ENCODE peak calls at places on chromosomes 6 and 20, in seven cellular contexts. U is OCI-M1, F is A549, K is GM12865, A is AG09309, O is mucosa of descending colon, H is NCI-H2081 treated with DMSO at 0.1 percent for 48 hours. D is an unnamed sample.

GRCh38 chr6:44084231-44085014 is 42.8 kb downstream of the MRPL14 start:
- DNase-seq in A (peak; percentile 53), K (no peak), U (peak; percentile 63), F (no peak), O (no peak), H (no peak), D (peak; percentile 77)

GRCh38 chr6:21188505-21189223 is 404.9 kb upstream of the SOX4 start:
- DNase-seq in A (no peak), F (no peak), O (no peak), H (peak; percentile 68), K (peak; percentile 71), U (no peak), D (no peak)

GRCh38 chr6:33314943-33315752 is 1.3 kb upstream of the TAPBP start:
- DNase-seq in H (no peak), O (peak; percentile 86), K (peak; percentile 67), U (peak; percentile 69), F (peak; percentile 72), A (no peak), D (peak; percentile 90)

GRCh38 chr20:25705830-25706351 is 9.2 kb upstream of the ZNF337 start:
- DNase-seq in O (no peak), A (no peak), H (no peak), U (no peak), F (no peak), K (no peak), D (no peak)

GRCh38 chr6:145704153-145704781 is 31.1 kb downstream of the EPM2A start:
- DNase-seq in H (no peak), A (no peak), U (peak; percentile 54), F (no peak), O (no peak), K (no peak), D (no peak)

GRCh38 chr6:109315331-109316129 is 66.7 kb downstream of the CD164 start:
- DNase-seq in F (no peak), O (no peak), H (no peak), K (no peak), U (no peak), A (no peak), D (no peak)

GRCh38 chr6:157628463-157628862 is 194.6 kb upstream of the SNX9 start:
- DNase-seq in H (no peak), K (no peak), A (no peak), O (no peak), U (no peak), F (no peak), D (no peak)

GRCh38 chr20:33770005-33770404 is 38.2 kb downstream of the ZNF341 start:
- DNase-seq in U (no peak), K (no peak), F (no peak), H (no peak), O (peak; percentile 51), A (no peak), D (no peak)

GRCh38 chr6:149963212-149963461 is 606 bp upstream of the ULBP1 start:
- DNase-seq in F (peak; percentile 71), H (peak; percentile 21), A (no peak), O (no peak), K (peak; percentile 29), U (no peak), D (peak; percentile 60)

GRCh38 chr6:132734694-132735236 is 20.9 kb upstream of the VNN1 start:
- DNase-seq in K (no peak), F (peak; percentile 57), H (no peak), O (no peak), U (peak; percentile 81), A (no peak), D (peak; percentile 42)

GRCh38 chr6:146355521-146356100 is 188.0 kb upstream of the RAB32 start:
- DNase-seq in U (no peak), H (no peak), A (no peak), O (no peak), F (no peak), K (no peak), D (no peak)

GRCh38 chr20:1897965-1898464 is 2.8 kb downstream of the SIRPA start:
- DNase-seq in O (peak; percentile 23), K (peak; percentile 78), A (no peak), U (peak; percentile 81), H (no peak), F (no peak), D (no peak)

GRCh38 chr20:22389836-22390542 is 194.4 kb downstream of the FOXA2 start:
- DNase-seq in A (no peak), F (peak; percentile 89), K (no peak), H (peak; percentile 62), U (no peak), O (no peak), D (no peak)

GRCh38 chr6:85130743-85131142 is 319.1 kb upstream of the NT5E start:
- DNase-seq in F (no peak), O (no peak), U (no peak), K (no peak), H (no peak), A (no peak), D (no peak)

GRCh38 chr20:57169162-57169561 is 97.3 kb downstream of the BMP7 start:
- DNase-seq in A (no peak), H (no peak), K (no peak), F (no peak), O (no peak), U (no peak), D (no peak)

GRCh38 chr20:37504404-37505096 is 16.5 kb upstream of the NNAT start:
- DNase-seq in O (no peak), A (no peak), U (no peak), H (no peak), F (no peak), K (no peak), D (no peak)

GRCh38 chr6:71888720-71889340 is 2.5 kb downstream of the RIMS1 start:
- DNase-seq in K (no peak), H (no peak), A (no peak), U (no peak), O (no peak), F (no peak), D (no peak)

GRCh38 chr6:108321253-108321740 is 26.4 kb downstream of the AFG1L start:
- DNase-seq in K (no peak), O (no peak), A (no peak), F (no peak), H (no peak), U (no peak), D (no peak)

GRCh38 chr20:24318569-24319352 is 150.7 kb upstream of the SYNDIG1 start:
- DNase-seq in U (no peak), A (no peak), K (no peak), F (no peak), O (no peak), H (no peak), D (no peak)

GRCh38 chr6:158631678-158632537 is 12.6 kb downstream of the DYNLT1 start:
- DNase-seq in K (no peak), A (no peak), H (no peak), U (peak; percentile 96), F (peak; percentile 80), O (peak; percentile 80), D (no peak)

GRCh38 chr6:117317261-117317660 is 51.9 kb downstream of the VGLL2 start:
- DNase-seq in U (peak; percentile 59), A (no peak), F (peak; percentile 22), H (no peak), O (peak; percentile 32), K (peak; percentile 19), D (peak; percentile 56)

GRCh38 chr6:144063246-144063743 is 32.1 kb downstream of the SF3B5 start:
- DNase-seq in O (peak; percentile 55), U (peak; percentile 83), K (peak; percentile 40), F (no peak), H (no peak), A (no peak), D (peak; percentile 18)

GRCh38 chr20:34948030-34948429 is 7.6 kb downstream of the GSS start:
- DNase-seq in O (no peak), U (no peak), A (peak; percentile 62), F (no peak), H (no peak), K (no peak), D (no peak)

D was measured in T47D.